ENCODE peak calls at places on chromosomes 1 and 21, in five cellular contexts. F is EL, O is tibial artery, W is memory B cell, U is lower lobe of right lung. I is an unnamed sample.

GRCh38 chr1:71522721-71523120 is 441.9 kb upstream of the ZRANB2 start:
- DNase-seq in F (peak), O (no peak), W (no peak), U (no peak), I (no peak)

GRCh38 chr21:25171438-25171837 is 435.8 kb downstream of the MRPL39 start:
- DNase-seq in F (peak), O (no peak), W (no peak), U (no peak), I (no peak)

GRCh38 chr1:25650219-25650576 is 33.6 kb downstream of the MAN1C1 start:
- DNase-seq in F (no peak), O (no peak), W (no peak), U (no peak), I (no peak)

GRCh38 chr1:65180977-65181376 is 33.0 kb downstream of the AK4 start:
- DNase-seq in F (no peak), O (no peak), W (no peak), U (no peak), I (no peak)

GRCh38 chr1:183724350-183725042 is 71.4 kb upstream of the APOBEC4 start:
- DNase-seq in F (no peak), O (no peak), W (no peak), U (no peak), I (no peak)

GRCh38 chr1:15799928-15800835 is 7.3 kb downstream of the UQCRHL start:
- DNase-seq in F (peak), O (peak), W (no peak), U (peak), I (no peak)

GRCh38 chr1:245380790-245381535 is 226.2 kb downstream of the KIF26B start:
- DNase-seq in F (no peak), O (no peak), W (no peak), U (no peak), I (no peak)

GRCh38 chr1:213512316-213512715 is 461.3 kb downstream of the RPS6KC1 start:
- DNase-seq in F (no peak), O (no peak), W (no peak), U (no peak), I (no peak)

GRCh38 chr1:203307690-203308126 is 2.4 kb downstream of the BTG2 start:
- DNase-seq in F (no peak), O (peak), W (no peak), U (no peak), I (no peak)

GRCh38 chr1:34113362-34113761 is 51.7 kb downstream of the CSMD2 start:
- DNase-seq in F (no peak), O (no peak), W (no peak), U (no peak), I (no peak)

GRCh38 chr1:6962956-6963915 is 178.0 kb downstream of the CAMTA1 start:
- DNase-seq in F (peak), O (no peak), W (no peak), U (peak), I (peak)

GRCh38 chr1:157968503-157968902 is 24.9 kb upstream of the KIRREL1 start:
- DNase-seq in F (peak), O (no peak), W (no peak), U (no peak), I (no peak)

GRCh38 chr1:19815801-19816736 is 986 bp upstream of the RNF186 start:
- DNase-seq in F (no peak), O (no peak), W (no peak), U (peak), I (no peak)

GRCh38 chr1:228804640-228805413 is 69.5 kb downstream of the RHOU start:
- DNase-seq in F (no peak), O (no peak), W (no peak), U (no peak), I (no peak)

GRCh38 chr1:27074175-27074780 is 61.6 kb upstream of the TENT5B start:
- DNase-seq in F (peak), O (no peak), W (no peak), U (no peak), I (no peak)

GRCh38 chr1:191498318-191498717 is 659.9 kb upstream of the RGS18 start:
- DNase-seq in F (peak), O (no peak), W (no peak), U (no peak), I (no peak)

GRCh38 chr1:3035871-3036645 is 14.8 kb downstream of the ACTRT2 start:
- DNase-seq in F (no peak), O (peak), W (no peak), U (no peak), I (no peak)

GRCh38 chr1:155082301-155082940 is 3.8 kb downstream of the EFNA3 start:
- DNase-seq in F (no peak), O (no peak), W (no peak), U (no peak), I (no peak)

GRCh38 chr21:22796147-22796546 is 1797.9 kb downstream of the NCAM2 start:
- DNase-seq in F (no peak), O (no peak), W (no peak), U (no peak), I (no peak)

GRCh38 chr1:200369706-200370105 is 40.1 kb downstream of the ZNF281 start:
- DNase-seq in F (no peak), O (no peak), W (no peak), U (no peak), I (no peak)

GRCh38 chr1:222061711-222062359 is 319.9 kb upstream of the DUSP10 start:
- DNase-seq in F (no peak), O (no peak), W (no peak), U (no peak), I (no peak)

GRCh38 chr1:33387512-33388079 is 43.3 kb downstream of the PHC2 start:
- DNase-seq in F (peak), O (no peak), W (no peak), U (no peak), I (no peak)

GRCh38 chr1:166730299-166730888 is 108.9 kb upstream of the POGK start:
- DNase-seq in F (peak), O (no peak), W (no peak), U (peak), I (no peak)

GRCh38 chr1:25492323-25492722 is 51.1 kb upstream of the LDLRAP1 start:
- DNase-seq in F (no peak), O (no peak), W (no peak), U (no peak), I (no peak)

GRCh38 chr21:36425286-36425685 is 40.1 kb downstream of the CHAF1B start:
- DNase-seq in F (peak), O (no peak), W (no peak), U (no peak), I (no peak)

GRCh38 chr1:234759888-234760287 is 149.9 kb upstream of the IRF2BP2 start:
- DNase-seq in F (no peak), O (no peak), W (no peak), U (no peak), I (no peak)

GRCh38 chr1:169090308-169090899 is 16.1 kb upstream of the ATP1B1 start:
- DNase-seq in F (no peak), O (no peak), W (no peak), U (no peak), I (no peak)

GRCh38 chr1:201916649-201917249 is 28.1 kb downstream of the SHISA4 start:
- DNase-seq in F (peak), O (peak), W (no peak), U (peak), I (no peak)